ENCODE peak calls at places on chromosomes 13 and 19, in six cellular contexts. B is upper lobe of right lung, P is neural progenitor cell, F is HFFc6, N is AG04450, R is astrocyte of the spinal cord. Y is an unnamed sample.

GRCh38 chr13:59494560-59494970 is 669.2 kb downstream of the DIAPH3 start:
- DNase-seq in N (peak; percentile 76), R (peak; percentile 88), P (no peak), F (no peak), B (no peak), Y (no peak)

GRCh38 chr13:33649212-33649917 is 168.6 kb upstream of the RFC3 start:
- DNase-seq in P (no peak), B (no peak), F (peak; percentile 35), N (no peak), R (peak; percentile 10), Y (no peak)

GRCh38 chr13:38044067-38044466 is 174.5 kb upstream of the TRPC4 start:
- DNase-seq in R (no peak), F (no peak), P (no peak), B (no peak), N (no peak), Y (no peak)

GRCh38 chr19:40702337-40703012 is 12.0 kb upstream of the NUMBL start:
- DNase-seq in F (no peak), P (peak; percentile 70), N (no peak), B (no peak), R (peak; percentile 15), Y (no peak)

GRCh38 chr13:102825921-102826706 is 19.7 kb upstream of the ERCC5 start:
- DNase-seq in P (no peak), R (peak; percentile 93), N (peak; percentile 71), F (peak; percentile 88), B (no peak), Y (no peak)

GRCh38 chr19:38360351-38360750 is 14.0 kb upstream of the PSMD8 start:
- DNase-seq in P (no peak), B (no peak), F (no peak), R (no peak), N (no peak), Y (no peak)

GRCh38 chr13:51768378-51768921 is 35.5 kb downstream of the DHRS12 start:
- DNase-seq in R (no peak), B (no peak), P (peak; percentile 66), N (no peak), F (no peak), Y (no peak)

GRCh38 chr13:50592412-50593145 is 250.9 kb downstream of the DLEU7 start:
- DNase-seq in P (no peak), B (no peak), F (peak; percentile 82), N (no peak), R (peak; percentile 86), Y (no peak)

DNA sequence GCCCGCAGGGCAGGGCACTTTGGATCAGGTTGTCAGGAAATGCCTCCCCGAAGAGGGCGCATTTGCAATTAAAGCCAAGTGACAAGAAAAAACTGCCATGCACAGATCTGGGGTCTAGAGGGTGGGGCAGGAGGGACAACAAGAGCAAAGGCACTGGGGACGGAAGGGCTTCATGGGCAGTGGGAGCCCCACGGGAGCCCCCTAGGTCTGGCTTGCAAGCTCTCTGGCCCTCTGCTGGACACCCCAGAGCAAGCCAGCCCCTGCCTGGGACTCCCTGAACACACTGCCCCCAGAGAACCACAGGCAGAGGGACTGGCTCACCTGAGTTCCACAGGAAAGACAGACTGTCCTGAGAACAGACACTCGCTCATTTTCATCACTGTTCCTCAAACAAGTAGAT is 30.2 kb upstream of the C19orf12 start:
- DNase-seq in B (no peak), F (no peak), N (no peak), R (no peak), P (peak; percentile 48), Y (no peak)
- TF ChIP-seq CTCF in B (no peak), F (peak; percentile 59), N (peak; percentile 21), R (peak; percentile 26), P (peak; percentile 55), Y (peak; percentile 61)

GRCh38 chr19:11693505-11694499 is 44.9 kb downstream of the ZNF823 start:
- DNase-seq in F (peak; percentile 84), R (peak; percentile 32), N (no peak), B (no peak), P (peak; percentile 52), Y (no peak)
- TF ChIP-seq CTCF in F (peak; percentile 32), R (peak; percentile 2), N (no peak), B (no peak), P (no peak), Y (no peak)

GRCh38 chr13:26221721-26222522 is at the start of gene RNF6:
- DNase-seq in B (peak; percentile 93), F (peak; percentile 98), R (peak; percentile 99), N (peak; percentile 98), P (peak; percentile 97), Y (peak; percentile 86)
- TF ChIP-seq CTCF in B (no peak), F (peak; percentile 32), R (peak; percentile 6), N (no peak), P (no peak), Y (peak; percentile 19)

DNA sequence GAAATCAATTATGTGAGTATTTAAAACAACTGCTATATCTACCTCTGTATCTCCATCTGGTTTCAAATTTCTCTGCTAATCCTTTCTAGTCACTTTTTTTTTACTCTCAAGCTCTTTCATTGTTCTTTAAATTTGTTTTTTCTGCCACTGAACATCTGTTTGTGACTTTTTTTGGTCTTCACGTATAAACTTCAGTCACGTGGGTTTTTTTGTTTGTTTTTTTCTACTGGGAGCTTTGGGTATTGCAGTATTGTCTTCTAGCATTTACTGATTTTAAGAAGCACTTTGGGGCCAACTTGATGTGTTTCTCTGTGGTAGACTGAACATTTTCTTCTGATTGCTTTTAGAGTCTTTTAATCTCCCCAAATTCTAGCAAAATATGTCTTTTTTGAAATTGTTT is 262.6 kb upstream of the RXFP2 start:
- DNase-seq in N (no peak), B (no peak), F (no peak), P (no peak), R (peak; percentile 27), Y (no peak)
- TF ChIP-seq CTCF in N (no peak), B (no peak), F (peak; percentile 42), P (peak; percentile 25), R (no peak), Y (peak; percentile 60)

DNA sequence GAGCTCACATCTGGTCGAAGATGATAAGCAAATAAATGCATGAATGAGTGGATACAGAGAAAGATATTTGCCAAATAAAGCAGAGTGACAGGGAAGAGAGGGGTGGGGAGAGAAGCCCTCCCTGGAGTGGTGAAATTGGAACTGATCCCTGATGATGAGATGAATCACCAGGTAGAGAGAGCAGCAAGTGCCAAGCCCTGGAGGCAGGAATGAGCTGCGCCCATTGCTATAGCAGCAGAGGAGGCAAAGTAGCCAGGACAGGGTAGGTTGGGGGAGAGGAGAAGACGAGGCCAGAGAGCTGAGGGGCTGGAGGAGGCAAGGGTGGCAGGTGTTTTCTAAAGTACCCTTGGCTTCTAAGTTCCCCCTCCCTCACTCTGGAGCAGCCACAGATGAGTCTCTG is 13.7 kb downstream of the FXYD5 start:
- DNase-seq in R (no peak), P (no peak), N (no peak), B (peak; percentile 30), F (peak; percentile 65), Y (no peak)
- TF ChIP-seq CTCF in R (no peak), P (no peak), N (no peak), B (no peak), F (peak; percentile 23), Y (no peak)

DNA sequence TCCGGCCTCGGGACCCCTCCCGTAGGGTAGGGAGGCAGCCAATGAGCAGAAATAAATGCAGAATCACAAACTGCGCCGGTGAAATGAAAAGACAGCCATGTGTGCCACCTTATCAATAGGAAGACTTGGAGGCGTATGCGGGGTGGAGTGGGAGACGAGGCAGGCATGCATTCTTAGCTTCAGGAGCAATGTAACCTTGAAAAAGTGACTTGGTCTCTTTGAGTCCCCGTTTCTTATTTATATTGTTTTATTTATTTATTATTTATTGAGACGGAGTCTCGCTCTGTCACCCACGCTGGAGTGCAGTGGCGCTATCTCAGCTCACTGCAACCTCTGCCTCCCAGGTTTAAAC is 16.0 kb downstream of the SSC5D start:
- DNase-seq in B (no peak), R (no peak), N (no peak), P (no peak), F (no peak), Y (no peak)
- TF ChIP-seq CTCF in B (no peak), R (no peak), N (no peak), P (no peak), F (peak; percentile 10), Y (no peak)

GRCh38 chr19:43503501-43504425 is 783 bp downstream of the PHLDB3 start:
- DNase-seq in R (peak; percentile 90), P (peak; percentile 99), B (peak; percentile 95), N (peak; percentile 68), F (peak; percentile 70), Y (peak; percentile 95)
- TF ChIP-seq CTCF in R (no peak), P (peak; percentile 60), B (no peak), N (no peak), F (no peak), Y (no peak)